ENCODE peak calls at places on chromosome 17, in nine cellular contexts. H, Y, J, N, U, B, W, V and P are unnamed samples.

GRCh38 chr17:70295732-70296131 is 126.4 kb downstream of the KCNJ2 start:
- DNase-seq in H (peak), Y (no peak), J (no peak), N (no peak), U (no peak), B (no peak), W (no peak), V (no peak), P (no peak)

GRCh38 chr17:19370493-19370960 is 7.8 kb upstream of the MAPK7 start:
- DNase-seq in H (peak), Y (no peak), J (no peak), N (no peak), U (no peak), B (no peak), W (peak), V (peak), P (peak)

GRCh38 chr17:73941919-73942530 is 261.5 kb upstream of the RPL38 start:
- DNase-seq in H (no peak), Y (no peak), J (no peak), N (no peak), U (no peak), B (no peak), W (no peak), V (no peak), P (no peak)

GRCh38 chr17:9291912-9292562 is 270.7 kb downstream of the NTN1 start:
- DNase-seq in H (peak), Y (peak), J (no peak), N (peak), U (peak), B (peak), W (peak), V (no peak), P (peak)

GRCh38 chr17:61399131-61400057 is at the start of gene TBX2:
- DNase-seq in H (peak), Y (no peak), J (no peak), N (peak), U (peak), B (peak), W (no peak), V (no peak), P (peak)

GRCh38 chr17:62859146-62859545 is 51.0 kb upstream of the MARCHF10 start:
- DNase-seq in H (no peak), Y (no peak), J (no peak), N (no peak), U (no peak), B (no peak), W (no peak), V (no peak), P (no peak)

GRCh38 chr17:55265434-55266021 is 768 bp downstream of the HLF start:
- DNase-seq in H (no peak), Y (no peak), J (no peak), N (no peak), U (no peak), B (no peak), W (no peak), V (no peak), P (peak)

GRCh38 chr17:31677681-31678080 is 181.4 kb downstream of the COPRS start:
- DNase-seq in H (no peak), Y (no peak), J (no peak), N (no peak), U (no peak), B (no peak), W (no peak), V (no peak), P (no peak)

GRCh38 chr17:8488931-8489330 is 53.2 kb downstream of the NDEL1 start:
- DNase-seq in H (peak), Y (no peak), J (no peak), N (no peak), U (peak), B (peak), W (no peak), V (no peak), P (no peak)

GRCh38 chr17:27569884-27570577 is 61.0 kb upstream of the LGALS9 start:
- DNase-seq in H (no peak), Y (no peak), J (no peak), N (peak), U (no peak), B (no peak), W (no peak), V (no peak), P (no peak)

GRCh38 chr17:6047966-6048365 is 22.2 kb upstream of the WSCD1 start:
- DNase-seq in H (no peak), Y (no peak), J (no peak), N (no peak), U (no peak), B (no peak), W (no peak), V (no peak), P (no peak)

GRCh38 chr17:20281860-20282259 is 185.5 kb downstream of the LGALS9B start:
- DNase-seq in H (peak), Y (peak), J (no peak), N (no peak), U (no peak), B (no peak), W (no peak), V (peak), P (no peak)

GRCh38 chr17:14080847-14081251 is 11.5 kb downstream of the COX10 start:
- DNase-seq in H (no peak), Y (no peak), J (no peak), N (peak), U (no peak), B (no peak), W (no peak), V (no peak), P (no peak)

GRCh38 chr17:27529230-27529796 is 73.1 kb downstream of the KSR1 start:
- DNase-seq in H (no peak), Y (no peak), J (no peak), N (no peak), U (no peak), B (no peak), W (peak), V (peak), P (no peak)

GRCh38 chr17:41647038-41647813 is 22.9 kb upstream of the KRT17 start:
- DNase-seq in H (no peak), Y (no peak), J (no peak), N (no peak), U (no peak), B (no peak), W (no peak), V (no peak), P (no peak)

GRCh38 chr17:34126496-34126895 is 128.6 kb upstream of the CCL2 start:
- DNase-seq in H (no peak), Y (no peak), J (no peak), N (no peak), U (no peak), B (no peak), W (no peak), V (no peak), P (no peak)

GRCh38 chr17:68328676-68329075 is 37.4 kb downstream of the ARSG start:
- DNase-seq in H (no peak), Y (no peak), J (no peak), N (no peak), U (peak), B (no peak), W (no peak), V (no peak), P (no peak)

GRCh38 chr17:68329331-68329730 is 38.0 kb downstream of the ARSG start:
- DNase-seq in H (no peak), Y (no peak), J (no peak), N (no peak), U (no peak), B (no peak), W (no peak), V (no peak), P (no peak)

GRCh38 chr17:68325961-68326360 is 34.7 kb downstream of the ARSG start:
- DNase-seq in H (no peak), Y (no peak), J (no peak), N (no peak), U (no peak), B (no peak), W (no peak), V (no peak), P (no peak)

GRCh38 chr17:68326681-68327080 is 35.4 kb downstream of the ARSG start:
- DNase-seq in H (no peak), Y (no peak), J (no peak), N (no peak), U (no peak), B (no peak), W (peak), V (no peak), P (no peak)

DNA sequence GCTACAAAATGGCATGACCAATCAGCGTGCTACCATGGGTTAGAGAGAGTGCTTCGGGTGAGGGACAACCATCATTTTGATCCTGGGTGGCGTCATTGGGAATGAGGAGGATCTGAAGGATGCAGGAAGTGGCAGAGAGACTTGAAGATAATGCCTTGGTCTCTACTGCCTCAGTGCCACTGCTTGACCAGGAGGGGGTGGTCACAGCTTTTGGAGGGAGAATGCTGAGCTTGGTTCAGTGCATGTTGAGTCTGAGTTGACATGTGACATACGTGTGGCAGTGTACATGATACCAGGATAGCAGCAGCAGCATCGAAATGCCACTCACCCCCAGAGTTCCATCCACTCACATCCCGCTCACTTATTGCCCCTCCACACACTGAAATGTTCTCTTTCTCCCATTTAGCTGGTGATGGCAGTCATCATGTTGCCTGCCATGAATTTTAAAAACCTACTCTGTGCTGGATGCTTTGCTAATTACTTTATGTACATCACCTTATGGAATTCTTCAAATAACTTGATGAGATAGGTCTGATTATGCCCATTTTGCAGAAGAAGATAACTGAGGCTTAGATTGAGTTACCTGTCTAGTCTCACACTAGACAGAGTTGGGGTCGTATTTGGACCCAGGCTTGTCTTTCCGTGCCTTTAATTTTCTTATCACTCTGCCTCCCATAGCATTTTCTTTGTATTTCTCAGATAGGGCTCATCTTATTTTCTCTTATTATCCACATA is 36.7 kb downstream of the ARSG start:
- DNase-seq in H (no peak), Y (no peak), J (no peak), N (no peak), U (no peak), B (no peak), W (no peak), V (no peak), P (no peak)
- TF ChIP-seq CTCF in H (peak), Y (no peak), J (no peak), N (no peak), U (no peak), B (no peak), W (no peak), V (no peak), P (no peak)

GRCh38 chr17:2023692-2024571 is 1.2 kb downstream of the RTN4RL1 start:
- DNase-seq in H (no peak), Y (no peak), J (no peak), N (peak), U (peak), B (no peak), W (peak), V (peak), P (no peak)
- TF ChIP-seq CTCF in H (no peak), Y (no peak), J (no peak), N (no peak), U (no peak), B (no peak), W (no peak), V (no peak), P (no peak)

GRCh38 chr17:58084317-58084981 is 1.2 kb downstream of the DYNLL2 start:
- DNase-seq in H (peak), Y (no peak), J (no peak), N (peak), U (peak), B (no peak), W (peak), V (no peak), P (peak)
- TF ChIP-seq CTCF in H (no peak), Y (no peak), J (no peak), N (no peak), U (peak), B (peak), W (peak), V (no peak), P (peak)

GRCh38 chr17:57665696-57666095 is 79.4 kb downstream of the CCDC182 start:
- DNase-seq in H (no peak), Y (no peak), J (no peak), N (no peak), U (no peak), B (no peak), W (no peak), V (peak), P (no peak)
- TF ChIP-seq CTCF in H (no peak), Y (no peak), J (no peak), N (no peak), U (no peak), B (no peak), W (no peak), V (no peak), P (no peak)